ENCODE peak calls at places on chromosome 18, in eight cellular contexts. C, T, K, Z, G, A, F and E are unnamed samples.

GRCh38 chr18:12423820-12424219 is 16.1 kb downstream of the PRELID3A start:
- DNase-seq in A (no peak), G (no peak), F (no peak), K (no peak), T (no peak), C (no peak), Z (no peak), E (no peak)

GRCh38 chr18:35026407-35027061 is 14.7 kb upstream of the MAPRE2 start:
- DNase-seq in K (no peak), C (peak; percentile 23), G (no peak), F (no peak), Z (no peak), A (no peak), T (peak; percentile 32), E (no peak)

GRCh38 chr18:2515908-2516625 is 55.2 kb downstream of the METTL4 start:
- DNase-seq in A (no peak), K (no peak), G (peak; percentile 94), C (peak; percentile 97), Z (peak; percentile 95), T (no peak), F (no peak), E (peak; percentile 71)

GRCh38 chr18:45255142-45255890 is 360.0 kb upstream of the SLC14A2 start:
- DNase-seq in K (no peak), A (no peak), F (no peak), T (no peak), C (peak; percentile 92), Z (peak; percentile 97), G (peak; percentile 96), E (peak; percentile 87)

GRCh38 chr18:69757733-69758132 is 189.9 kb downstream of the CD226 start:
- DNase-seq in F (no peak), G (peak; percentile 76), C (peak; percentile 35), T (no peak), Z (peak; percentile 80), A (no peak), K (no peak), E (no peak)

GRCh38 chr18:50454379-50455005 is 79.6 kb downstream of the SKA1 start:
- DNase-seq in K (no peak), Z (no peak), C (no peak), G (no peak), T (no peak), A (no peak), F (no peak), E (no peak)

GRCh38 chr18:34738173-34738894 is 28.2 kb downstream of the DTNA start:
- DNase-seq in K (no peak), Z (peak; percentile 68), G (peak; percentile 56), C (peak; percentile 49), T (no peak), A (no peak), F (no peak), E (no peak)

GRCh38 chr18:6546229-6546628 is 131.5 kb upstream of the L3MBTL4 start:
- DNase-seq in T (no peak), K (no peak), F (no peak), A (no peak), C (no peak), G (no peak), Z (peak; percentile 6), E (no peak)

GRCh38 chr18:58005885-58006523 is 38.0 kb upstream of the NEDD4L start:
- DNase-seq in K (no peak), Z (peak; percentile 78), T (no peak), G (peak; percentile 71), F (no peak), A (no peak), C (peak; percentile 50), E (peak; percentile 31)

GRCh38 chr18:57813245-57813644 is 10.1 kb upstream of the ATP8B1 start:
- DNase-seq in K (no peak), C (peak; percentile 95), Z (peak; percentile 100), F (no peak), G (peak; percentile 99), A (no peak), T (no peak), E (peak; percentile 88)

GRCh38 chr18:79493801-79494211 is 98.1 kb downstream of the NFATC1 start:
- DNase-seq in Z (no peak), F (no peak), C (no peak), G (no peak), K (no peak), A (peak; percentile 26), T (no peak), E (no peak)

GRCh38 chr18:73679941-73680700 is 467.5 kb downstream of the FBXO15 start:
- DNase-seq in G (peak; percentile 78), A (no peak), T (no peak), Z (peak; percentile 80), K (no peak), C (peak; percentile 43), F (no peak), E (no peak)

GRCh38 chr18:79613186-79613931 is 66.2 kb upstream of the CTDP1 start:
- DNase-seq in K (no peak), C (no peak), F (no peak), G (no peak), A (no peak), T (no peak), Z (no peak), E (no peak)

GRCh38 chr18:78980777-78981651 is 1.4 kb downstream of the SALL3 start:
- DNase-seq in A (no peak), F (no peak), T (no peak), C (no peak), Z (peak; percentile 50), K (no peak), G (no peak), E (no peak)

GRCh38 chr18:23341383-23341782 is 111.7 kb upstream of the RIOK3 start:
- DNase-seq in Z (peak; percentile 59), C (no peak), A (no peak), G (peak; percentile 42), T (no peak), F (no peak), K (no peak), E (no peak)

GRCh38 chr18:22223961-22224322 is 54.6 kb downstream of the GATA6 start:
- DNase-seq in C (no peak), K (no peak), Z (no peak), T (no peak), A (no peak), F (no peak), G (no peak), E (no peak)

GRCh38 chr18:26057208-26057821 is 33.1 kb downstream of the SS18 start:
- DNase-seq in C (peak; percentile 24), A (no peak), Z (peak; percentile 69), T (no peak), F (no peak), G (peak; percentile 56), K (no peak), E (no peak)

GRCh38 chr18:42028232-42028832 is 73.3 kb downstream of the PIK3C3 start:
- DNase-seq in Z (peak; percentile 30), G (peak; percentile 10), A (no peak), T (no peak), F (no peak), K (no peak), C (peak; percentile 68), E (no peak)

GRCh38 chr18:70659026-70659726 is 370.3 kb downstream of the SOCS6 start:
- DNase-seq in T (peak; percentile 60), F (no peak), G (no peak), C (no peak), A (no peak), Z (no peak), K (peak; percentile 29), E (no peak)

GRCh38 chr18:6868033-6868432 is 138.5 kb downstream of the ARHGAP28 start:
- DNase-seq in C (no peak), A (no peak), K (no peak), G (no peak), Z (no peak), T (no peak), F (no peak), E (no peak)

GRCh38 chr18:46293699-46294300 is 189.6 kb downstream of the HAUS1 start:
- DNase-seq in G (no peak), F (no peak), Z (peak; percentile 8), K (no peak), A (no peak), C (no peak), T (no peak), E (no peak)

GRCh38 chr18:49059028-49059670 is 108.4 kb upstream of the SMAD7 start:
- DNase-seq in T (no peak), Z (no peak), A (no peak), F (no peak), C (peak; percentile 22), K (no peak), G (no peak), E (no peak)

GRCh38 chr18:4293337-4293736 is 161.8 kb downstream of the DLGAP1 start:
- DNase-seq in C (no peak), K (no peak), A (no peak), F (no peak), Z (no peak), T (no peak), G (no peak), E (no peak)

GRCh38 chr18:2086439-2086838 is 484.9 kb downstream of the METTL4 start:
- DNase-seq in K (no peak), Z (no peak), G (no peak), F (no peak), C (no peak), T (no peak), A (no peak), E (no peak)

GRCh38 chr18:58603365-58604067 is 25.4 kb downstream of the ALPK2 start:
- DNase-seq in K (no peak), G (peak; percentile 83), A (no peak), Z (peak; percentile 87), T (no peak), C (peak; percentile 16), F (no peak), E (no peak)

GRCh38 chr18:7116832-7117389 is 686 bp downstream of the LAMA1 start:
- DNase-seq in C (peak; percentile 42), A (no peak), G (no peak), F (no peak), Z (peak; percentile 9), T (no peak), K (no peak), E (no peak)

GRCh38 chr18:36633961-36634412 is 194.8 kb downstream of the TPGS2 start:
- DNase-seq in K (no peak), C (no peak), F (no peak), Z (no peak), T (no peak), G (no peak), A (no peak), E (no peak)

GRCh38 chr18:36580266-36580665 is 248.5 kb downstream of the TPGS2 start:
- DNase-seq in Z (peak; percentile 63), C (peak; percentile 47), A (no peak), G (peak; percentile 51), T (no peak), F (no peak), K (no peak), E (peak; percentile 33)

GRCh38 chr18:36724591-36725001 is 104.2 kb downstream of the TPGS2 start:
- DNase-seq in Z (peak; percentile 54), K (no peak), F (no peak), T (no peak), G (peak; percentile 38), A (peak; percentile 64), C (peak; percentile 33), E (no peak)

GRCh38 chr18:57982372-57983021 is 61.5 kb upstream of the NEDD4L start:
- DNase-seq in T (no peak), A (no peak), Z (no peak), G (no peak), K (no peak), F (no peak), C (no peak), E (no peak)

GRCh38 chr18:25334588-25334987 is 17.4 kb downstream of the ZNF521 start:
- DNase-seq in T (no peak), A (no peak), K (no peak), G (no peak), F (no peak), Z (no peak), C (no peak), E (no peak)

GRCh38 chr18:23862071-23862470 is 152.5 kb upstream of the TTC39C start:
- DNase-seq in G (peak; percentile 95), C (peak; percentile 92), F (peak; percentile 77), K (no peak), Z (peak; percentile 96), T (no peak), A (no peak), E (peak; percentile 90)

GRCh38 chr18:48740846-48741485 is 202.1 kb downstream of the CTIF start:
- DNase-seq in Z (no peak), K (no peak), C (peak; percentile 38), F (no peak), G (no peak), T (no peak), A (peak; percentile 62), E (no peak)

GRCh38 chr18:41324934-41325333 is 630.1 kb upstream of the PIK3C3 start:
- DNase-seq in C (peak; percentile 68), T (no peak), F (no peak), K (no peak), G (peak; percentile 53), Z (peak; percentile 69), A (no peak), E (peak; percentile 9)